ENCODE peak calls at places on chromosome 5, in four cellular contexts. Q, M, P and B are unnamed samples.

GRCh38 chr5:1472964-1473628 is 27.9 kb upstream of the SLC6A3 start:
- DNase-seq in Q (no peak), M (no peak), P (no peak), B (no peak)

GRCh38 chr5:116084231-116084630 is 594 bp upstream of the COMMD10 start:
- DNase-seq in Q (peak), P (no peak), M (peak), B (no peak)

GRCh38 chr5:111737716-111738115 is 19.3 kb downstream of the NREP start:
- DNase-seq in P (no peak), M (peak), Q (no peak), B (no peak)

GRCh38 chr5:131649160-131649559 is 14.1 kb upstream of the RAPGEF6 start:
- DNase-seq in P (no peak), Q (no peak), M (peak), B (no peak)

GRCh38 chr5:73841641-73842040 is 215.6 kb downstream of the ARHGEF28 start:
- DNase-seq in M (no peak), Q (no peak), P (no peak), B (no peak)

GRCh38 chr5:178420424-178420823 is 169.8 kb downstream of the COL23A1 start:
- DNase-seq in P (no peak), Q (no peak), M (no peak), B (no peak)

GRCh38 chr5:137842296-137842695 is 25.4 kb upstream of the MYOT start:
- DNase-seq in P (no peak), M (no peak), Q (no peak), B (no peak)

GRCh38 chr5:173880306-173880985 is 7.7 kb upstream of the CPEB4 start:
- DNase-seq in Q (no peak), M (peak), P (no peak), B (no peak)

GRCh38 chr5:132589467-132589866 is 32.7 kb downstream of the RAD50 start:
- DNase-seq in Q (no peak), P (no peak), M (no peak), B (no peak)

GRCh38 chr5:5183192-5183699 is 43.1 kb downstream of the ADAMTS16 start:
- DNase-seq in Q (no peak), M (no peak), P (no peak), B (no peak)

GRCh38 chr5:109223521-109223920 is 186.3 kb downstream of the PJA2 start:
- DNase-seq in M (no peak), P (no peak), Q (no peak), B (no peak)

GRCh38 chr5:169272111-169272510 is 28.8 kb downstream of the SLIT3 start:
- DNase-seq in M (no peak), Q (no peak), P (no peak), B (no peak)

GRCh38 chr5:10632110-10632903 is 68.4 kb downstream of the ANKRD33B start:
- DNase-seq in Q (peak), P (no peak), M (peak), B (no peak)

GRCh38 chr5:160349249-160349965 is 21.0 kb downstream of the C1QTNF2 start:
- DNase-seq in Q (no peak), P (no peak), M (no peak), B (no peak)

GRCh38 chr5:152556779-152557178 is 151.7 kb upstream of the NMUR2 start:
- DNase-seq in Q (no peak), M (no peak), P (no peak), B (no peak)

GRCh38 chr5:124732349-124732875 is 14.0 kb downstream of the ZNF608 start:
- DNase-seq in M (no peak), P (no peak), Q (no peak), B (no peak)

GRCh38 chr5:97764700-97765099 is 581.7 kb upstream of the RIOK2 start:
- DNase-seq in M (peak), P (no peak), Q (no peak), B (no peak)

GRCh38 chr5:93578813-93579560 is 2.0 kb downstream of the NR2F1-AS1 start:
- DNase-seq in P (no peak), M (peak), Q (no peak), B (no peak)

GRCh38 chr5:207599-207998 is 10.4 kb downstream of the CCDC127 start:
- DNase-seq in Q (no peak), P (no peak), M (peak), B (no peak)

GRCh38 chr5:133390416-133391155 is 221.8 kb downstream of the FSTL4 start:
- DNase-seq in M (no peak), Q (no peak), P (no peak), B (no peak)

GRCh38 chr5:82355921-82356454 is 77.8 kb upstream of the RPS23 start:
- DNase-seq in P (no peak), Q (no peak), M (peak), B (no peak)

GRCh38 chr5:36502608-36503007 is 103.8 kb upstream of the SLC1A3 start:
- DNase-seq in M (peak), P (no peak), Q (no peak), B (no peak)

GRCh38 chr5:141040093-141040762 is 10.9 kb upstream of the PCDHB1 start:
- DNase-seq in M (peak), P (no peak), Q (peak), B (no peak)

GRCh38 chr5:96242536-96242935 is 190.5 kb downstream of the PCSK1 start:
- DNase-seq in P (no peak), M (no peak), Q (no peak), B (no peak)

GRCh38 chr5:54897001-54897400 is 88.4 kb downstream of the ESM1 start:
- DNase-seq in M (no peak), Q (no peak), P (no peak), B (no peak)

GRCh38 chr5:100641833-100642232 is 106.7 kb downstream of the FAM174A start:
- DNase-seq in M (no peak), P (no peak), Q (no peak), B (no peak)

GRCh38 chr5:152864993-152865392 is 459.9 kb upstream of the NMUR2 start:
- DNase-seq in P (no peak), Q (no peak), M (no peak), B (no peak)

GRCh38 chr5:131514316-131515275 is 120.4 kb downstream of the RAPGEF6 start:
- DNase-seq in M (peak), P (no peak), Q (no peak), B (no peak)

GRCh38 chr5:142626056-142626455 is 59.8 kb downstream of the FGF1 start:
- DNase-seq in P (no peak), Q (no peak), M (no peak), B (no peak)

GRCh38 chr5:152364172-152364571 is 40.9 kb downstream of the NMUR2 start:
- DNase-seq in M (no peak), P (no peak), Q (no peak), B (no peak)

GRCh38 chr5:1724822-1725602 is 74.6 kb downstream of the MRPL36 start:
- DNase-seq in Q (no peak), M (peak), P (no peak), B (no peak)